ENCODE peak calls at places on chromosomes 2 and 18, in nine cellular contexts. K, L, O, J, A, N, F, I and X are unnamed samples.

GRCh38 chr2:31430439-31431165 is 16.1 kb upstream of the XDH start:
- DNase-seq in K (no peak), L (no peak), N (no peak), A (no peak), I (no peak), O (no peak), J (peak; percentile 23), F (no peak), X (no peak)

GRCh38 chr18:3093624-3094354 is 80.8 kb upstream of the LPIN2 start:
- DNase-seq in F (no peak), K (no peak), O (no peak), N (no peak), L (no peak), A (no peak), I (no peak), J (peak; percentile 41), X (no peak)

GRCh38 chr18:13137939-13138821 is 80.4 kb upstream of the LDLRAD4 start:
- DNase-seq in J (peak; percentile 40), K (peak; percentile 77), L (peak; percentile 85), I (no peak), N (peak; percentile 81), O (no peak), A (no peak), F (peak; percentile 89), X (no peak)

GRCh38 chr2:200064879-200065278 is 109.5 kb downstream of the MAIP1 start:
- DNase-seq in I (no peak), F (no peak), N (no peak), A (no peak), J (no peak), L (no peak), O (no peak), K (no peak), X (no peak)

GRCh38 chr2:27306136-27306535 is 2.1 kb downstream of the UCN start:
- DNase-seq in F (no peak), A (no peak), J (no peak), O (no peak), L (no peak), K (no peak), N (no peak), I (no peak), X (no peak)

GRCh38 chr2:62724886-62725711 is 19.6 kb downstream of the EHBP1 start:
- DNase-seq in F (peak; percentile 63), A (no peak), O (no peak), I (no peak), J (peak; percentile 52), N (no peak), K (no peak), L (no peak), X (no peak)

GRCh38 chr2:98240796-98241398 is 105.4 kb upstream of the CNGA3 start:
- DNase-seq in K (no peak), L (no peak), N (no peak), O (no peak), F (no peak), J (peak; percentile 6), I (no peak), A (no peak), X (no peak)

GRCh38 chr2:6929196-6929874 is 12.1 kb downstream of the RNF144A start:
- DNase-seq in F (no peak), K (no peak), L (no peak), A (no peak), N (no peak), O (peak; percentile 42), I (peak; percentile 44), J (peak; percentile 18), X (no peak)

GRCh38 chr2:69827796-69828540 is 1.5 kb upstream of the GMCL1 start:
- DNase-seq in K (no peak), I (peak; percentile 41), J (no peak), A (no peak), L (no peak), N (no peak), O (peak; percentile 33), F (no peak), X (no peak)

GRCh38 chr2:157178865-157179264 is 78.6 kb upstream of the GALNT5 start:
- DNase-seq in K (no peak), I (no peak), N (no peak), L (no peak), O (no peak), A (no peak), F (no peak), J (no peak), X (no peak)

GRCh38 chr2:232354069-232354468 is 24.5 kb upstream of the ALPP start:
- DNase-seq in J (no peak), K (peak; percentile 36), O (no peak), I (no peak), N (no peak), A (no peak), L (no peak), F (peak; percentile 36), X (no peak)

GRCh38 chr18:814300-815084 is 2.5 kb upstream of the YES1 start:
- DNase-seq in N (no peak), K (no peak), O (no peak), J (no peak), I (no peak), A (no peak), F (no peak), L (no peak), X (no peak)

GRCh38 chr2:45649457-45649854 is 2.0 kb upstream of the PRKCE start:
- DNase-seq in O (peak; percentile 42), L (no peak), K (no peak), N (no peak), I (peak; percentile 50), A (no peak), J (peak; percentile 46), F (no peak), X (peak; percentile 19)

GRCh38 chr2:111121028-111121872 is 536 bp downstream of the BCL2L11 start:
- DNase-seq in L (peak; percentile 53), K (peak; percentile 81), I (peak; percentile 46), O (peak; percentile 38), J (peak; percentile 38), F (peak; percentile 73), A (no peak), N (peak; percentile 62), X (peak; percentile 87)

GRCh38 chr2:20722592-20722991 is 55.6 kb downstream of the GDF7 start:
- DNase-seq in K (no peak), F (no peak), A (no peak), N (no peak), J (peak; percentile 7), I (no peak), L (no peak), O (no peak), X (no peak)
- TF ChIP-seq CTCF in K (no peak), F (no peak), A (no peak), N (no peak), J (peak; percentile 31), I (no peak), L (no peak), O (no peak), X (no peak)

DNA sequence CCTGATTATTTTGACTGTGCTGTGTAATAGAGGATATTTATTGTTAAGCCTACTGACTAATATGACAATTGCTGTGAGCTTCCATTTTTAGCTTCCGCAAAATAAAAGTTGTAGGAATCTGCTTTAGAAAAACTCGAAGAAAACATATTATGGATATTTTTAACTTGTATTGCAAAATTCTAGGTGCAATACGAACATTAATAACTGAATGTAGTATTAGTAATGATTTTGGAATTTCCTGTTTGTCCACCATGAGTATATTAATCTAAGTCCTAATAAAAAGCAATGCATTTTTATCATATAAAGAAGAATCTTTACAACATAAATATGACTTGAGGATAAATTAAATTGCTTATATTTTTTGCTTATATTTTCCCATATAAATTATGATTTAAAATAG is 2.4 kb upstream of the DSC3 start:
- DNase-seq in A (no peak), N (no peak), K (no peak), O (no peak), F (no peak), I (peak; percentile 15), J (peak; percentile 63), L (no peak), X (no peak)
- TF ChIP-seq CTCF in A (no peak), N (no peak), K (no peak), O (no peak), F (no peak), I (no peak), J (no peak), L (no peak), X (no peak)

DNA sequence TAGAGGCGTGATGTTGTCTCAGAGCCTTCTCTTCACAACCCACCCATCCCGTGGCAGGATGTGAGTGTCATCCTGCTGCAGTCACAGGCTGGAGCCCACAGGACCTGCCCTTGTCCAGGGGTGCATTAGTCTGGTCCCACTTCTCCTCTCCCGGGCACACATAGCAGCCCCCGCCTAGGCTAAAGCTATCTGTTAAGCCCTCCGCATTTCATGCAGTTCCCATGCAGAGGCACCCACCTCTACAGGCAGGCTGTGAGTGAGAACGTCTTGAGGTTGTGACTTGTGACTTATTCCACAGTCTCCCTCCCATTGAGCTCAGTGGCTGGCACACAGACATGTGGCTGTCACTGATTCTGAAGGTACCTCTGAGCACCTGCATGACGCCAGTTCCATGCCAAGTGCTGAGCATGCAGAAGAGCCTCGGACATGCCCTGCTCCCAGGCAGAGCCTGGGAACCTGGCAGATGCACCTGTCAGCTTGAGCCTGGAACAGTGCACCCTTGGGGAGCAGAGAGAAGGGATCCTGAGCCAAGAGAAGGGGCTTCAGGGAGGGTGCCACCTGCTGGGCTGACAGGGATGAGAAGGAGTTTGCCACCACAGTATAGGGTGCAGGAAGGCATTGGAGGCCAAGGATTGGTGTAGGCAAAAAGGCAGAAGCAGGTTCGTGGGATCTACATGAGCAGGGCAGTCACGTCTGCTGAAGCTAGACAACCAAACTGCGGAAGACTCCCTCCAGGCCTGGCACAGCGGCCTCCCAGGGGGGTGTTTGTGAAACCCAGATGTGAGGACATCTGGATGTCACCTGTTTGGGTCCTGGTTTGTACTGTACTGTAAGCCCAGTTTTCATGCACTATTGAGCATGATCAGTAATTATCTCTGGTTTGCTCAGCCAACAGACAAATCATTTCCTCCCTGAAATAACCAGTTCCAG is 213.6 kb downstream of the GLI2 start:
- DNase-seq in J (peak; percentile 29), L (no peak), I (no peak), A (no peak), K (no peak), F (no peak), N (no peak), O (no peak), X (no peak)
- TF ChIP-seq CTCF in J (peak; percentile 69), L (no peak), I (peak; percentile 40), A (peak; percentile 43), K (no peak), F (no peak), N (no peak), O (peak; percentile 26), X (peak; percentile 32)

DNA sequence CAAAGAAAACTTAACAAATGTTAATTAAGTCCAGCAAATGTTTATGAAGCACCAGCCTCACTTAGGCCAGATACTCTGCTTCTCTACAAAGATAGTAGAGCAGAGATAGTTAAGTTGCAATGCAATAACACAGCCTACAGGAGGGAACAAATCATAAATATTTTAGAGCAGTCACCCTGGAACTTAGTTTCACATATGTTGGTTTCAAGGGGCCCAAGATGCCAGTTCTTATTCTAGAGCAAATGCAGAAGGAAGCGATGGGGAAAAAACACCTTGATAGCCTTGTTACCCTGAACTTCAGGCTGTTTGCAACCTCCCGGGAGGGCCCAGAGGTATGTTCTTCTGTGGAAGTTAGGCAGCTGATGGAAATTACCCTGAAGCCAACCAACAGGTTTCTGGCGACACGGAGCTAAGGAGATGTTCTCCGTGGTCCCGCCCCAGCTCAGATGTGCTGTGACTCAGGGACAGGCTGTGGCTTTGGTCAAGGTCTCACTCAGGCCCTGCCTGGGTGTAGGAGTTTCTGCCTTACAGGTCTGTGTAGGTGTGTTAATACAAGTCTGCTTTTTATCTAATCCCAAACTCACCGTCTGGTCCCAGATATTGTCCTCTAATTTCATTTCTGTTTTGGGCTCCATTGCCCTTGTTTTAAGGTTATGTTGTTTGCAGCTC is 3.8 kb downstream of the CTIF start:
- DNase-seq in F (no peak), O (no peak), A (no peak), K (no peak), J (peak; percentile 43), L (no peak), I (no peak), N (no peak), X (no peak)
- TF ChIP-seq CTCF in F (no peak), O (no peak), A (no peak), K (no peak), J (no peak), L (no peak), I (no peak), N (no peak), X (peak; percentile 23)